ENCODE peak calls at places on chromosome 2, in nine cellular contexts. One of them, this sample, is unnamed.
A peak's percentile ranks its signal among the peaks of the same experiment; 100 is the strongest.

GRCh38 chr2:145801210-145801609 is 1281.3 kb upstream of the ZEB2 start:
- DNase-seq in stimulated activated naive CD4-positive, alpha-beta T cell: no peak
- DNase-seq in osteocyte: no peak
- DNase-seq in heart left ventricle: no peak
- DNase-seq in hepatocyte: no peak
- DNase-seq in stimulated activated CD4-positive, alpha-beta T cell treated with anti-CD3 and anti-CD28 coated beads, Interleukin-15, amount 100 ng/mL, for 48 hours: no peak
- DNase-seq in right atrium auricular region: no peak
- DNase-seq in activated T-helper 1 cell treated with anti-CD3 and anti-CD28 coated beads, Interleukin-2, amount 50 U/mL, for 16 hours: no peak
- DNase-seq in HEK293T: no peak
- DNase-seq in this sample: no peak

GRCh38 chr2:109243526-109244425 is 114.8 kb downstream of the SH3RF3 start:
- DNase-seq in stimulated activated naive CD4-positive, alpha-beta T cell: no peak
- DNase-seq in osteocyte: peak; percentile 25
- DNase-seq in heart left ventricle: no peak
- DNase-seq in hepatocyte: no peak
- DNase-seq in stimulated activated CD4-positive, alpha-beta T cell treated with anti-CD3 and anti-CD28 coated beads, Interleukin-15, amount 100 ng/mL, for 48 hours: no peak
- DNase-seq in right atrium auricular region: peak; percentile 53
- DNase-seq in activated T-helper 1 cell treated with anti-CD3 and anti-CD28 coated beads, Interleukin-2, amount 50 U/mL, for 16 hours: no peak
- DNase-seq in HEK293T: no peak
- DNase-seq in this sample: no peak

GRCh38 chr2:82089518-82089917 is 1785.0 kb upstream of the LRRTM1 start:
- DNase-seq in stimulated activated naive CD4-positive, alpha-beta T cell: no peak
- DNase-seq in osteocyte: no peak
- DNase-seq in heart left ventricle: no peak
- DNase-seq in hepatocyte: no peak
- DNase-seq in stimulated activated CD4-positive, alpha-beta T cell treated with anti-CD3 and anti-CD28 coated beads, Interleukin-15, amount 100 ng/mL, for 48 hours: no peak
- DNase-seq in right atrium auricular region: no peak
- DNase-seq in activated T-helper 1 cell treated with anti-CD3 and anti-CD28 coated beads, Interleukin-2, amount 50 U/mL, for 16 hours: no peak
- DNase-seq in HEK293T: no peak
- DNase-seq in this sample: no peak

GRCh38 chr2:152823901-152824300 is 105.5 kb downstream of the ARL6IP6 start:
- DNase-seq in stimulated activated naive CD4-positive, alpha-beta T cell: no peak
- DNase-seq in osteocyte: no peak
- DNase-seq in heart left ventricle: no peak
- DNase-seq in hepatocyte: no peak
- DNase-seq in stimulated activated CD4-positive, alpha-beta T cell treated with anti-CD3 and anti-CD28 coated beads, Interleukin-15, amount 100 ng/mL, for 48 hours: no peak
- DNase-seq in right atrium auricular region: no peak
- DNase-seq in activated T-helper 1 cell treated with anti-CD3 and anti-CD28 coated beads, Interleukin-2, amount 50 U/mL, for 16 hours: no peak
- DNase-seq in HEK293T: no peak
- DNase-seq in this sample: no peak

GRCh38 chr2:209476367-209477191 is 52.7 kb downstream of the MAP2 start:
- DNase-seq in stimulated activated naive CD4-positive, alpha-beta T cell: no peak
- DNase-seq in osteocyte: no peak
- DNase-seq in heart left ventricle: no peak
- DNase-seq in hepatocyte: peak; percentile 43
- DNase-seq in stimulated activated CD4-positive, alpha-beta T cell treated with anti-CD3 and anti-CD28 coated beads, Interleukin-15, amount 100 ng/mL, for 48 hours: no peak
- DNase-seq in right atrium auricular region: no peak
- DNase-seq in activated T-helper 1 cell treated with anti-CD3 and anti-CD28 coated beads, Interleukin-2, amount 50 U/mL, for 16 hours: no peak
- DNase-seq in HEK293T: peak; percentile 37
- DNase-seq in this sample: no peak

GRCh38 chr2:162477011-162477410 is 133.1 kb downstream of the GCA start:
- DNase-seq in stimulated activated naive CD4-positive, alpha-beta T cell: no peak
- DNase-seq in osteocyte: no peak
- DNase-seq in heart left ventricle: no peak
- DNase-seq in hepatocyte: no peak
- DNase-seq in stimulated activated CD4-positive, alpha-beta T cell treated with anti-CD3 and anti-CD28 coated beads, Interleukin-15, amount 100 ng/mL, for 48 hours: no peak
- DNase-seq in right atrium auricular region: no peak
- DNase-seq in activated T-helper 1 cell treated with anti-CD3 and anti-CD28 coated beads, Interleukin-2, amount 50 U/mL, for 16 hours: no peak
- DNase-seq in HEK293T: no peak
- DNase-seq in this sample: no peak

GRCh38 chr2:231947694-231948093 is 13.8 kb upstream of the DIS3L2 start:
- DNase-seq in stimulated activated naive CD4-positive, alpha-beta T cell: no peak
- DNase-seq in osteocyte: no peak
- DNase-seq in heart left ventricle: no peak
- DNase-seq in hepatocyte: no peak
- DNase-seq in stimulated activated CD4-positive, alpha-beta T cell treated with anti-CD3 and anti-CD28 coated beads, Interleukin-15, amount 100 ng/mL, for 48 hours: no peak
- DNase-seq in right atrium auricular region: no peak
- DNase-seq in activated T-helper 1 cell treated with anti-CD3 and anti-CD28 coated beads, Interleukin-2, amount 50 U/mL, for 16 hours: no peak
- DNase-seq in HEK293T: no peak
- DNase-seq in this sample: no peak

GRCh38 chr2:37629529-37629928 is 41.9 kb downstream of the CDC42EP3 start:
- DNase-seq in stimulated activated naive CD4-positive, alpha-beta T cell: no peak
- DNase-seq in osteocyte: no peak
- DNase-seq in heart left ventricle: no peak
- DNase-seq in hepatocyte: no peak
- DNase-seq in stimulated activated CD4-positive, alpha-beta T cell treated with anti-CD3 and anti-CD28 coated beads, Interleukin-15, amount 100 ng/mL, for 48 hours: no peak
- DNase-seq in right atrium auricular region: no peak
- DNase-seq in activated T-helper 1 cell treated with anti-CD3 and anti-CD28 coated beads, Interleukin-2, amount 50 U/mL, for 16 hours: no peak
- DNase-seq in HEK293T: no peak
- DNase-seq in this sample: no peak

GRCh38 chr2:239791727-239792648 is 233.2 kb downstream of the NDUFA10 start:
- DNase-seq in stimulated activated naive CD4-positive, alpha-beta T cell: no peak
- DNase-seq in osteocyte: peak; percentile 77
- DNase-seq in heart left ventricle: no peak
- DNase-seq in hepatocyte: no peak
- DNase-seq in stimulated activated CD4-positive, alpha-beta T cell treated with anti-CD3 and anti-CD28 coated beads, Interleukin-15, amount 100 ng/mL, for 48 hours: no peak
- DNase-seq in right atrium auricular region: no peak
- DNase-seq in activated T-helper 1 cell treated with anti-CD3 and anti-CD28 coated beads, Interleukin-2, amount 50 U/mL, for 16 hours: no peak
- DNase-seq in HEK293T: no peak
- DNase-seq in this sample: no peak

GRCh38 chr2:98483257-98483861 is 38.7 kb downstream of the INPP4A start:
- DNase-seq in stimulated activated naive CD4-positive, alpha-beta T cell: no peak
- DNase-seq in osteocyte: no peak
- DNase-seq in heart left ventricle: no peak
- DNase-seq in hepatocyte: no peak
- DNase-seq in stimulated activated CD4-positive, alpha-beta T cell treated with anti-CD3 and anti-CD28 coated beads, Interleukin-15, amount 100 ng/mL, for 48 hours: no peak
- DNase-seq in right atrium auricular region: no peak
- DNase-seq in activated T-helper 1 cell treated with anti-CD3 and anti-CD28 coated beads, Interleukin-2, amount 50 U/mL, for 16 hours: no peak
- DNase-seq in HEK293T: no peak
- DNase-seq in this sample: no peak

GRCh38 chr2:157830696-157831570 is 45.2 kb downstream of the ACVR1 start:
- DNase-seq in stimulated activated naive CD4-positive, alpha-beta T cell: no peak
- DNase-seq in osteocyte: no peak
- DNase-seq in heart left ventricle: no peak
- DNase-seq in hepatocyte: peak; percentile 72
- DNase-seq in stimulated activated CD4-positive, alpha-beta T cell treated with anti-CD3 and anti-CD28 coated beads, Interleukin-15, amount 100 ng/mL, for 48 hours: no peak
- DNase-seq in right atrium auricular region: no peak
- DNase-seq in activated T-helper 1 cell treated with anti-CD3 and anti-CD28 coated beads, Interleukin-2, amount 50 U/mL, for 16 hours: no peak
- DNase-seq in HEK293T: no peak
- DNase-seq in this sample: no peak

GRCh38 chr2:33532966-33533365 is 56.5 kb downstream of the RASGRP3 start:
- DNase-seq in stimulated activated naive CD4-positive, alpha-beta T cell: no peak
- DNase-seq in osteocyte: no peak
- DNase-seq in heart left ventricle: no peak
- DNase-seq in hepatocyte: no peak
- DNase-seq in stimulated activated CD4-positive, alpha-beta T cell treated with anti-CD3 and anti-CD28 coated beads, Interleukin-15, amount 100 ng/mL, for 48 hours: no peak
- DNase-seq in right atrium auricular region: no peak
- DNase-seq in activated T-helper 1 cell treated with anti-CD3 and anti-CD28 coated beads, Interleukin-2, amount 50 U/mL, for 16 hours: no peak
- DNase-seq in HEK293T: no peak
- DNase-seq in this sample: no peak

GRCh38 chr2:239440511-239440959 is 39.7 kb upstream of the HDAC4 start:
- DNase-seq in stimulated activated naive CD4-positive, alpha-beta T cell: no peak
- DNase-seq in osteocyte: no peak
- DNase-seq in heart left ventricle: no peak
- DNase-seq in hepatocyte: peak; percentile 26
- DNase-seq in stimulated activated CD4-positive, alpha-beta T cell treated with anti-CD3 and anti-CD28 coated beads, Interleukin-15, amount 100 ng/mL, for 48 hours: no peak
- DNase-seq in right atrium auricular region: peak; percentile 58
- DNase-seq in activated T-helper 1 cell treated with anti-CD3 and anti-CD28 coated beads, Interleukin-2, amount 50 U/mL, for 16 hours: no peak
- DNase-seq in HEK293T: no peak
- DNase-seq in this sample: no peak

GRCh38 chr2:145022671-145023330 is 502.9 kb upstream of the ZEB2 start:
- DNase-seq in stimulated activated naive CD4-positive, alpha-beta T cell: no peak
- DNase-seq in osteocyte: no peak
- DNase-seq in heart left ventricle: no peak
- DNase-seq in hepatocyte: no peak
- DNase-seq in stimulated activated CD4-positive, alpha-beta T cell treated with anti-CD3 and anti-CD28 coated beads, Interleukin-15, amount 100 ng/mL, for 48 hours: no peak
- DNase-seq in right atrium auricular region: no peak
- DNase-seq in activated T-helper 1 cell treated with anti-CD3 and anti-CD28 coated beads, Interleukin-2, amount 50 U/mL, for 16 hours: no peak
- DNase-seq in HEK293T: no peak
- DNase-seq in this sample: no peak

GRCh38 chr2:18384242-18384641 is 176.2 kb downstream of the RDH14 start:
- DNase-seq in stimulated activated naive CD4-positive, alpha-beta T cell: no peak
- DNase-seq in osteocyte: no peak
- DNase-seq in heart left ventricle: no peak
- DNase-seq in hepatocyte: no peak
- DNase-seq in stimulated activated CD4-positive, alpha-beta T cell treated with anti-CD3 and anti-CD28 coated beads, Interleukin-15, amount 100 ng/mL, for 48 hours: no peak
- DNase-seq in right atrium auricular region: no peak
- DNase-seq in activated T-helper 1 cell treated with anti-CD3 and anti-CD28 coated beads, Interleukin-2, amount 50 U/mL, for 16 hours: no peak
- DNase-seq in HEK293T: no peak
- DNase-seq in this sample: no peak

GRCh38 chr2:47217277-47217676 is 62.2 kb upstream of the STPG4 start:
- DNase-seq in stimulated activated naive CD4-positive, alpha-beta T cell: no peak
- DNase-seq in osteocyte: no peak
- DNase-seq in heart left ventricle: no peak
- DNase-seq in hepatocyte: peak; percentile 2
- DNase-seq in stimulated activated CD4-positive, alpha-beta T cell treated with anti-CD3 and anti-CD28 coated beads, Interleukin-15, amount 100 ng/mL, for 48 hours: no peak
- DNase-seq in right atrium auricular region: no peak
- DNase-seq in activated T-helper 1 cell treated with anti-CD3 and anti-CD28 coated beads, Interleukin-2, amount 50 U/mL, for 16 hours: no peak
- DNase-seq in HEK293T: no peak
- DNase-seq in this sample: no peak

GRCh38 chr2:142875642-142876041 is 1.8 kb upstream of the KYNU start:
- DNase-seq in stimulated activated naive CD4-positive, alpha-beta T cell: no peak
- DNase-seq in osteocyte: no peak
- DNase-seq in heart left ventricle: no peak
- DNase-seq in hepatocyte: no peak
- DNase-seq in stimulated activated CD4-positive, alpha-beta T cell treated with anti-CD3 and anti-CD28 coated beads, Interleukin-15, amount 100 ng/mL, for 48 hours: no peak
- DNase-seq in right atrium auricular region: no peak
- DNase-seq in activated T-helper 1 cell treated with anti-CD3 and anti-CD28 coated beads, Interleukin-2, amount 50 U/mL, for 16 hours: no peak
- DNase-seq in HEK293T: no peak
- DNase-seq in this sample: no peak

GRCh38 chr2:130830538-130830937 is 6.2 kb upstream of the ARHGEF4 start:
- DNase-seq in stimulated activated naive CD4-positive, alpha-beta T cell: no peak
- DNase-seq in osteocyte: no peak
- DNase-seq in heart left ventricle: no peak
- DNase-seq in hepatocyte: no peak
- DNase-seq in stimulated activated CD4-positive, alpha-beta T cell treated with anti-CD3 and anti-CD28 coated beads, Interleukin-15, amount 100 ng/mL, for 48 hours: no peak
- DNase-seq in right atrium auricular region: no peak
- DNase-seq in activated T-helper 1 cell treated with anti-CD3 and anti-CD28 coated beads, Interleukin-2, amount 50 U/mL, for 16 hours: no peak
- DNase-seq in HEK293T: no peak
- DNase-seq in this sample: no peak

GRCh38 chr2:241011751-241012510 is 13.5 kb downstream of the SNED1 start:
- DNase-seq in stimulated activated naive CD4-positive, alpha-beta T cell: peak; percentile 22
- DNase-seq in osteocyte: peak; percentile 83
- DNase-seq in heart left ventricle: no peak
- DNase-seq in hepatocyte: peak; percentile 2
- DNase-seq in stimulated activated CD4-positive, alpha-beta T cell treated with anti-CD3 and anti-CD28 coated beads, Interleukin-15, amount 100 ng/mL, for 48 hours: no peak
- DNase-seq in right atrium auricular region: peak; percentile 50
- DNase-seq in activated T-helper 1 cell treated with anti-CD3 and anti-CD28 coated beads, Interleukin-2, amount 50 U/mL, for 16 hours: no peak
- DNase-seq in HEK293T: no peak
- DNase-seq in this sample: no peak

GRCh38 chr2:217356795-217357194 is 496.9 kb upstream of the TNP1 start:
- DNase-seq in stimulated activated naive CD4-positive, alpha-beta T cell: no peak
- DNase-seq in osteocyte: no peak
- DNase-seq in heart left ventricle: no peak
- DNase-seq in hepatocyte: no peak
- DNase-seq in stimulated activated CD4-positive, alpha-beta T cell treated with anti-CD3 and anti-CD28 coated beads, Interleukin-15, amount 100 ng/mL, for 48 hours: no peak
- DNase-seq in right atrium auricular region: peak; percentile 65
- DNase-seq in activated T-helper 1 cell treated with anti-CD3 and anti-CD28 coated beads, Interleukin-2, amount 50 U/mL, for 16 hours: no peak
- DNase-seq in HEK293T: no peak
- DNase-seq in this sample: no peak

GRCh38 chr2:216989335-216990129 is 129.7 kb upstream of the TNP1 start:
- DNase-seq in stimulated activated naive CD4-positive, alpha-beta T cell: no peak
- DNase-seq in osteocyte: no peak
- DNase-seq in heart left ventricle: no peak
- DNase-seq in hepatocyte: no peak
- DNase-seq in stimulated activated CD4-positive, alpha-beta T cell treated with anti-CD3 and anti-CD28 coated beads, Interleukin-15, amount 100 ng/mL, for 48 hours: no peak
- DNase-seq in right atrium auricular region: no peak
- DNase-seq in activated T-helper 1 cell treated with anti-CD3 and anti-CD28 coated beads, Interleukin-2, amount 50 U/mL, for 16 hours: no peak
- DNase-seq in HEK293T: no peak
- DNase-seq in this sample: no peak

GRCh38 chr2:45331034-45331786 is 279.9 kb downstream of the SRBD1 start:
- DNase-seq in stimulated activated naive CD4-positive, alpha-beta T cell: no peak
- DNase-seq in osteocyte: no peak
- DNase-seq in heart left ventricle: no peak
- DNase-seq in hepatocyte: no peak
- DNase-seq in stimulated activated CD4-positive, alpha-beta T cell treated with anti-CD3 and anti-CD28 coated beads, Interleukin-15, amount 100 ng/mL, for 48 hours: no peak
- DNase-seq in right atrium auricular region: no peak
- DNase-seq in activated T-helper 1 cell treated with anti-CD3 and anti-CD28 coated beads, Interleukin-2, amount 50 U/mL, for 16 hours: no peak
- DNase-seq in HEK293T: no peak
- DNase-seq in this sample: no peak

GRCh38 chr2:127510073-127510472 is 16.2 kb downstream of the IWS1 start:
- DNase-seq in stimulated activated naive CD4-positive, alpha-beta T cell: no peak
- DNase-seq in osteocyte: no peak
- DNase-seq in heart left ventricle: no peak
- DNase-seq in hepatocyte: peak; percentile 19
- DNase-seq in stimulated activated CD4-positive, alpha-beta T cell treated with anti-CD3 and anti-CD28 coated beads, Interleukin-15, amount 100 ng/mL, for 48 hours: no peak
- DNase-seq in right atrium auricular region: no peak
- DNase-seq in activated T-helper 1 cell treated with anti-CD3 and anti-CD28 coated beads, Interleukin-2, amount 50 U/mL, for 16 hours: no peak
- DNase-seq in HEK293T: no peak
- DNase-seq in this sample: no peak

This sample was measured in central memory CD8-positive, alpha-beta T cell.